ENCODE peak calls at places on chromosomes 16 and 17, in four cellular contexts. One of them, this sample, is unnamed.

GRCh38 chr16:85524630-85525463 is 88.3 kb upstream of the GSE1 start:
- DNase-seq in WTC11: no peak
- DNase-seq in HepG2: peak
- DNase-seq in K562: no peak
- DNase-seq in this sample: no peak

GRCh38 chr17:6495450-6496115 is 51.3 kb downstream of the PIMREG start:
- DNase-seq in WTC11: no peak
- DNase-seq in HepG2: no peak
- DNase-seq in K562: no peak
- DNase-seq in this sample: no peak

GRCh38 chr17:72496461-72496860 is 375.6 kb downstream of the SOX9 start:
- DNase-seq in HepG2: no peak
- DNase-seq in WTC11: no peak
- DNase-seq in K562: no peak
- DNase-seq in this sample: no peak

GRCh38 chr16:10120953-10121352 is 61.3 kb downstream of the GRIN2A start:
- DNase-seq in WTC11: no peak
- DNase-seq in K562: no peak
- DNase-seq in HepG2: no peak
- DNase-seq in this sample: no peak

GRCh38 chr16:50683689-50684374 is 2.7 kb upstream of the SNX20 start:
- DNase-seq in K562: no peak
- DNase-seq in HepG2: no peak
- DNase-seq in WTC11: no peak
- DNase-seq in this sample: peak

GRCh38 chr16:67847064-67847861 is at the start of gene CENPT:
- DNase-seq in HepG2: peak
- DNase-seq in K562: peak
- DNase-seq in WTC11: no peak
- DNase-seq in this sample: no peak

GRCh38 chr17:2958706-2959222 is 104.6 kb downstream of the OR1D5 start:
- DNase-seq in WTC11: no peak
- DNase-seq in HepG2: no peak
- DNase-seq in K562: no peak
- DNase-seq in this sample: no peak

GRCh38 chr17:80926601-80927250 is 64.9 kb upstream of the CHMP6 start:
- DNase-seq in HepG2: no peak
- DNase-seq in K562: no peak
- DNase-seq in WTC11: no peak
- DNase-seq in this sample: no peak

GRCh38 chr16:54193656-54194007 is 93.0 kb downstream of the IRX3 start:
- DNase-seq in WTC11: peak
- DNase-seq in HepG2: peak
- DNase-seq in K562: peak
- DNase-seq in this sample: peak

GRCh38 chr17:27893834-27894503 is 804 bp upstream of the LYRM9 start:
- DNase-seq in K562: no peak
- DNase-seq in WTC11: no peak
- DNase-seq in HepG2: no peak
- DNase-seq in this sample: no peak

GRCh38 chr17:64315032-64315490 is 52.0 kb upstream of the TEX2 start:
- DNase-seq in HepG2: no peak
- DNase-seq in WTC11: no peak
- DNase-seq in K562: no peak
- DNase-seq in this sample: no peak

GRCh38 chr16:80997139-80997798 is 9.4 kb downstream of the CMC2 start:
- DNase-seq in HepG2: peak
- DNase-seq in K562: no peak
- DNase-seq in WTC11: no peak
- DNase-seq in this sample: peak

GRCh38 chr16:14553447-14553846 is 76.6 kb downstream of the PARN start:
- DNase-seq in HepG2: no peak
- DNase-seq in K562: no peak
- DNase-seq in WTC11: no peak
- DNase-seq in this sample: no peak

GRCh38 chr17:9998060-9998459 is 93.0 kb upstream of the RCVRN start:
- DNase-seq in K562: no peak
- DNase-seq in WTC11: no peak
- DNase-seq in HepG2: no peak
- DNase-seq in this sample: no peak

GRCh38 chr16:9192746-9193145 is 101.3 kb downstream of the HAPSTR1 start:
- DNase-seq in HepG2: no peak
- DNase-seq in K562: no peak
- DNase-seq in WTC11: no peak
- DNase-seq in this sample: no peak

GRCh38 chr16:79076039-79076767 is 524.3 kb downstream of the MAF start:
- DNase-seq in HepG2: no peak
- DNase-seq in K562: no peak
- DNase-seq in WTC11: no peak
- DNase-seq in this sample: no peak

GRCh38 chr17:81167638-81168037 is 1.6 kb upstream of the AATK start:
- DNase-seq in HepG2: no peak
- DNase-seq in K562: no peak
- DNase-seq in WTC11: no peak
- DNase-seq in this sample: no peak

GRCh38 chr17:30401097-30401496 is 22.4 kb downstream of the CPD start:
- DNase-seq in HepG2: no peak
- DNase-seq in K562: no peak
- DNase-seq in WTC11: no peak
- DNase-seq in this sample: no peak

GRCh38 chr16:24685539-24686432 is 43.7 kb upstream of the TNRC6A start:
- DNase-seq in HepG2: peak
- DNase-seq in WTC11: peak
- DNase-seq in K562: no peak
- DNase-seq in this sample: no peak

GRCh38 chr16:4266372-4266771 is 6.5 kb downstream of the TFAP4 start:
- DNase-seq in K562: peak
- DNase-seq in HepG2: peak
- DNase-seq in WTC11: no peak
- DNase-seq in this sample: no peak

GRCh38 chr17:17019891-17020456 is 22.3 kb upstream of the MPRIP start:
- DNase-seq in WTC11: no peak
- DNase-seq in K562: no peak
- DNase-seq in HepG2: no peak
- DNase-seq in this sample: no peak

GRCh38 chr17:31787857-31788570 is 71.0 kb downstream of the COPRS start:
- DNase-seq in K562: no peak
- DNase-seq in WTC11: no peak
- DNase-seq in HepG2: peak
- DNase-seq in this sample: no peak

GRCh38 chr17:44920565-44920940 is 5.3 kb upstream of the GFAP start:
- DNase-seq in K562: no peak
- DNase-seq in HepG2: no peak
- DNase-seq in WTC11: peak
- DNase-seq in this sample: no peak

GRCh38 chr16:5841934-5842333 is 744.3 kb upstream of the EEF2KMT start:
- DNase-seq in HepG2: no peak
- DNase-seq in WTC11: no peak
- DNase-seq in K562: no peak
- DNase-seq in this sample: no peak

GRCh38 chr17:58371300-58371950 is 19.4 kb upstream of the SUPT4H1 start:
- DNase-seq in WTC11: no peak
- DNase-seq in HepG2: no peak
- DNase-seq in K562: no peak
- DNase-seq in this sample: no peak

GRCh38 chr16:17743158-17743557 is 272.4 kb upstream of the XYLT1 start:
- DNase-seq in HepG2: no peak
- DNase-seq in WTC11: no peak
- DNase-seq in K562: no peak
- DNase-seq in this sample: no peak

GRCh38 chr17:39660011-39660360 is 5.2 kb upstream of the TCAP start:
- DNase-seq in WTC11: no peak
- DNase-seq in HepG2: no peak
- DNase-seq in K562: no peak
- DNase-seq in this sample: no peak

GRCh38 chr17:50871369-50871768 is 5.2 kb upstream of the TOB1 start:
- DNase-seq in WTC11: no peak
- DNase-seq in HepG2: no peak
- DNase-seq in K562: no peak
- DNase-seq in this sample: no peak

GRCh38 chr17:11644265-11645212 is 46.3 kb downstream of the DNAH9 start:
- DNase-seq in K562: peak
- DNase-seq in HepG2: peak
- DNase-seq in WTC11: peak
- DNase-seq in this sample: no peak

GRCh38 chr17:59840908-59841666 is 51.7 kb downstream of the TUBD1 start:
- DNase-seq in HepG2: no peak
- DNase-seq in WTC11: no peak
- DNase-seq in K562: peak
- DNase-seq in this sample: no peak

GRCh38 chr17:60049936-60050335 is 28.8 kb downstream of the HEATR6 start:
- DNase-seq in WTC11: no peak
- DNase-seq in K562: no peak
- DNase-seq in HepG2: no peak
- DNase-seq in this sample: no peak

GRCh38 chr16:726438-727290 is at the start of the genes CCDC78 and HAGHL:
- DNase-seq in K562: peak
- DNase-seq in HepG2: no peak
- DNase-seq in WTC11: peak
- DNase-seq in this sample: no peak

GRCh38 chr17:49996495-49997255 is 1.7 kb upstream of the DLX3 start:
- DNase-seq in WTC11: peak
- DNase-seq in HepG2: no peak
- DNase-seq in K562: peak
- DNase-seq in this sample: no peak

GRCh38 chr16:75402821-75403475 is 30.4 kb downstream of the CFDP1 start:
- DNase-seq in K562: peak
- DNase-seq in HepG2: peak
- DNase-seq in WTC11: no peak
- DNase-seq in this sample: no peak

GRCh38 chr17:77610518-77610893 is 348.0 kb upstream of the TNRC6C start:
- DNase-seq in K562: no peak
- DNase-seq in WTC11: no peak
- DNase-seq in HepG2: no peak
- DNase-seq in this sample: no peak

GRCh38 chr17:1703063-1703462 is 7.1 kb downstream of the TLCD2 start:
- DNase-seq in K562: no peak
- DNase-seq in HepG2: no peak
- DNase-seq in WTC11: no peak
- DNase-seq in this sample: no peak

GRCh38 chr17:57379237-57380054 is 123.1 kb downstream of the MSI2 start:
- DNase-seq in K562: peak
- DNase-seq in HepG2: no peak
- DNase-seq in WTC11: no peak
- DNase-seq in this sample: no peak

GRCh38 chr16:19419691-19420060 is 2.0 kb downstream of the TMC5 start:
- DNase-seq in K562: no peak
- DNase-seq in HepG2: no peak
- DNase-seq in WTC11: no peak
- DNase-seq in this sample: no peak

GRCh38 chr16:86566601-86566965 is at the start of gene FOXC2:
- DNase-seq in WTC11: peak
- DNase-seq in K562: peak
- DNase-seq in HepG2: no peak
- DNase-seq in this sample: no peak
- TF ChIP-seq CREM in WTC11: no peak
- TF ChIP-seq CREM in K562: no peak
- TF ChIP-seq CREM in HepG2: no peak
- TF ChIP-seq CREM in this sample: no peak

GRCh38 chr17:41739661-41740352 is 5.4 kb upstream of the HAP1 start:
- DNase-seq in WTC11: no peak
- DNase-seq in K562: no peak
- DNase-seq in HepG2: peak
- DNase-seq in this sample: no peak
- TF ChIP-seq CREM in WTC11: no peak
- TF ChIP-seq CREM in K562: no peak
- TF ChIP-seq CREM in HepG2: no peak
- TF ChIP-seq CREM in this sample: no peak

GRCh38 chr17:15463363-15463762 is 4.1 kb downstream of the CDRT4 start:
- DNase-seq in K562: no peak
- DNase-seq in WTC11: peak
- DNase-seq in HepG2: peak
- DNase-seq in this sample: no peak
- TF ChIP-seq CREM in K562: no peak
- TF ChIP-seq CREM in WTC11: no peak
- TF ChIP-seq CREM in HepG2: no peak
- TF ChIP-seq CREM in this sample: no peak

DNA sequence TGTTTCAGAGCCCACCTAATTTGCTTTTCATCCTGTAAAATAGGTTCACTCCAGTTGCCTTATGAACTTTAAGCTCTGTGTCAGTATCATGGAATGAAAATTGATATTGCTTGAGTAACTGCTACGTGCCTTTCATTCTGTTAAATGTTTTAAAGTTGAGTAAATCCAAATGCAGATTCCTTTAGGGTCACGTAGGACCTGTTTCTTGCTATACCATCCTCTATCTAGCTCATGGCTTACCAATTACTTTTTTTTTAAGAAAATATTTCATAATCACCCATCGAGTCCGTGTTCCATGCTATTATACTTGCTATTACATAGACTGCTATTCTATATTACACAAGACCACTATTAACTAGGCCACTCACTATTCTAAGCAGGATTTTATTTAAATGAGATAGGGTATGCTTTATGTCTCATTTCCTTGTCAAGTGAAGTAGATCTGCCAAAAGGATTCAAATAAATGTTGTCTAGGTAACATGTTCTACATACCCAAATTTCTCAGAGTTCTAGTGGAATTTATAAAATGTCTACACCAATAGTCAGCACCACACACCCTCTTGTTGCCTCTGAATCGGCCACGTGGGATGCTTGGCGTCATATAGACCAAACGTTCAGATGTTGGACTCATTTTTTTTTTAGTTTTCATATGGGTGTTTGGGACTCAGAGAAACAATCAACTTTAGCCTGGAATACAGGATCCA is 11.9 kb downstream of the ANKFN1 start:
- DNase-seq in WTC11: no peak
- DNase-seq in HepG2: no peak
- DNase-seq in K562: no peak
- DNase-seq in this sample: no peak
- TF ChIP-seq CREM in WTC11: no peak
- TF ChIP-seq CREM in HepG2: no peak
- TF ChIP-seq CREM in K562: no peak
- TF ChIP-seq CREM in this sample: no peak

GRCh38 chr17:69967910-69968411 is 107.1 kb upstream of the KCNJ16 start:
- DNase-seq in HepG2: no peak
- DNase-seq in WTC11: no peak
- DNase-seq in K562: no peak
- DNase-seq in this sample: no peak
- TF ChIP-seq CREM in HepG2: no peak
- TF ChIP-seq CREM in WTC11: no peak
- TF ChIP-seq CREM in K562: no peak
- TF ChIP-seq CREM in this sample: no peak

DNA sequence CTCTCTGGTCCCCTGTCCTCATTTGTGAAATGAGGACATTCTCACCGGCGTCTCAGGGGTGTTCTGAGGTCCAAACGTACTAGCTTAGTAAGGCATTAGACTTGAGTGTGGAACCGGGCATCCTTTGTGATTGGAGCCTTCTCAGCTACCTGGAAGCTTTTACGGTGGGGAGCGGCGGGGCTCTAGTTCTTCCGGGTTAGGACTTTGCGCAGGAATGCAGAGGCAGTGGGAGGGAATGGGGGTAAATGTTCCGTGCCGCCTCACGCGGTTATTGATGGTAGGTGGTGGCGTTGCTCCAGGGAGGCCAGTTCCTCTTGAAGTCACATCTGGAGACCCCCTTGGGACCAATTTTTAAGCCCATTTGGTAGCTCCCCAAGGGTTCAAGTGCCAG is 113.6 kb downstream of the SNX29 start:
- DNase-seq in K562: no peak
- DNase-seq in HepG2: no peak
- DNase-seq in WTC11: peak
- DNase-seq in this sample: no peak
- TF ChIP-seq CREM in K562: no peak
- TF ChIP-seq CREM in HepG2: no peak
- TF ChIP-seq CREM in WTC11: no peak
- TF ChIP-seq CREM in this sample: no peak